ENCODE peak calls at places on chromosome 18, in seven cellular contexts. One of them, this sample, is unnamed.

GRCh38 chr18:3758531-3758930 is 308.6 kb downstream of the TGIF1 start:
- DNase-seq in CD8-positive, alpha-beta T cell: no peak
- DNase-seq in astrocyte of the spinal cord: peak; percentile 65
- DNase-seq in right lobe of liver: no peak
- DNase-seq in left lung: no peak
- DNase-seq in upper lobe of right lung: no peak
- DNase-seq in heart right ventricle: no peak
- DNase-seq in this sample: no peak

GRCh38 chr18:56632070-56633022 is 6.0 kb downstream of the TXNL1 start:
- DNase-seq in astrocyte of the spinal cord: no peak
- DNase-seq in right lobe of liver: no peak
- DNase-seq in left lung: no peak
- DNase-seq in upper lobe of right lung: no peak
- DNase-seq in heart right ventricle: no peak
- DNase-seq in CD8-positive, alpha-beta T cell: no peak
- DNase-seq in this sample: no peak

GRCh38 chr18:711693-712400 is 583 bp downstream of the ENOSF1 start:
- DNase-seq in right lobe of liver: peak; percentile 86
- DNase-seq in CD8-positive, alpha-beta T cell: peak; percentile 75
- DNase-seq in heart right ventricle: peak; percentile 54
- DNase-seq in astrocyte of the spinal cord: peak; percentile 83
- DNase-seq in left lung: peak; percentile 84
- DNase-seq in upper lobe of right lung: peak; percentile 86
- DNase-seq in this sample: peak; percentile 66

GRCh38 chr18:23585007-23585871 is 1.1 kb downstream of the NPC1 start:
- DNase-seq in right lobe of liver: no peak
- DNase-seq in CD8-positive, alpha-beta T cell: peak; percentile 31
- DNase-seq in heart right ventricle: peak; percentile 31
- DNase-seq in left lung: no peak
- DNase-seq in upper lobe of right lung: no peak
- DNase-seq in astrocyte of the spinal cord: peak; percentile 28
- DNase-seq in this sample: no peak

GRCh38 chr18:77015176-77015575 is 117.4 kb downstream of the MBP start:
- DNase-seq in heart right ventricle: no peak
- DNase-seq in upper lobe of right lung: no peak
- DNase-seq in left lung: no peak
- DNase-seq in right lobe of liver: no peak
- DNase-seq in astrocyte of the spinal cord: no peak
- DNase-seq in CD8-positive, alpha-beta T cell: no peak
- DNase-seq in this sample: no peak

GRCh38 chr18:1092228-1092627 is 187.6 kb downstream of the ADCYAP1 start:
- DNase-seq in left lung: no peak
- DNase-seq in upper lobe of right lung: no peak
- DNase-seq in CD8-positive, alpha-beta T cell: no peak
- DNase-seq in astrocyte of the spinal cord: no peak
- DNase-seq in right lobe of liver: no peak
- DNase-seq in heart right ventricle: no peak
- DNase-seq in this sample: no peak

GRCh38 chr18:48720655-48721025 is 181.8 kb downstream of the CTIF start:
- DNase-seq in left lung: no peak
- DNase-seq in astrocyte of the spinal cord: no peak
- DNase-seq in right lobe of liver: no peak
- DNase-seq in heart right ventricle: no peak
- DNase-seq in upper lobe of right lung: no peak
- DNase-seq in CD8-positive, alpha-beta T cell: no peak
- DNase-seq in this sample: no peak

GRCh38 chr18:34857310-34857709 is 147.2 kb downstream of the DTNA start:
- DNase-seq in right lobe of liver: no peak
- DNase-seq in heart right ventricle: no peak
- DNase-seq in left lung: no peak
- DNase-seq in CD8-positive, alpha-beta T cell: no peak
- DNase-seq in upper lobe of right lung: no peak
- DNase-seq in astrocyte of the spinal cord: no peak
- DNase-seq in this sample: no peak

GRCh38 chr18:24417465-24417864 is 9.0 kb upstream of the IMPACT start:
- DNase-seq in right lobe of liver: no peak
- DNase-seq in CD8-positive, alpha-beta T cell: no peak
- DNase-seq in upper lobe of right lung: no peak
- DNase-seq in heart right ventricle: no peak
- DNase-seq in astrocyte of the spinal cord: no peak
- DNase-seq in left lung: no peak
- DNase-seq in this sample: no peak

GRCh38 chr18:72376256-72376655 is 167.9 kb downstream of the CBLN2 start:
- DNase-seq in CD8-positive, alpha-beta T cell: no peak
- DNase-seq in upper lobe of right lung: no peak
- DNase-seq in heart right ventricle: no peak
- DNase-seq in astrocyte of the spinal cord: no peak
- DNase-seq in right lobe of liver: no peak
- DNase-seq in left lung: no peak
- DNase-seq in this sample: no peak

GRCh38 chr18:13605477-13605876 is 120.9 kb downstream of the FAM210A start:
- DNase-seq in astrocyte of the spinal cord: no peak
- DNase-seq in heart right ventricle: no peak
- DNase-seq in CD8-positive, alpha-beta T cell: no peak
- DNase-seq in right lobe of liver: no peak
- DNase-seq in left lung: no peak
- DNase-seq in upper lobe of right lung: no peak
- DNase-seq in this sample: no peak

GRCh38 chr18:76602169-76602568 is 107.1 kb upstream of the ZNF516 start:
- DNase-seq in right lobe of liver: no peak
- DNase-seq in heart right ventricle: no peak
- DNase-seq in upper lobe of right lung: no peak
- DNase-seq in CD8-positive, alpha-beta T cell: no peak
- DNase-seq in astrocyte of the spinal cord: no peak
- DNase-seq in left lung: no peak
- DNase-seq in this sample: no peak

GRCh38 chr18:32607816-32608215 is 137.1 kb upstream of the GAREM1 start:
- DNase-seq in left lung: no peak
- DNase-seq in heart right ventricle: no peak
- DNase-seq in upper lobe of right lung: no peak
- DNase-seq in astrocyte of the spinal cord: no peak
- DNase-seq in CD8-positive, alpha-beta T cell: no peak
- DNase-seq in right lobe of liver: no peak
- DNase-seq in this sample: no peak

GRCh38 chr18:44464401-44465185 is 216.1 kb upstream of the SETBP1 start:
- DNase-seq in astrocyte of the spinal cord: peak; percentile 25
- DNase-seq in upper lobe of right lung: no peak
- DNase-seq in CD8-positive, alpha-beta T cell: no peak
- DNase-seq in left lung: no peak
- DNase-seq in right lobe of liver: no peak
- DNase-seq in heart right ventricle: no peak
- DNase-seq in this sample: no peak

GRCh38 chr18:48597110-48597509 is 58.3 kb downstream of the CTIF start:
- DNase-seq in CD8-positive, alpha-beta T cell: no peak
- DNase-seq in left lung: no peak
- DNase-seq in heart right ventricle: no peak
- DNase-seq in right lobe of liver: no peak
- DNase-seq in upper lobe of right lung: no peak
- DNase-seq in astrocyte of the spinal cord: no peak
- DNase-seq in this sample: no peak

GRCh38 chr18:68796936-68797690 is 767 bp upstream of the CCDC102B start:
- DNase-seq in astrocyte of the spinal cord: peak; percentile 93
- DNase-seq in right lobe of liver: no peak
- DNase-seq in left lung: no peak
- DNase-seq in CD8-positive, alpha-beta T cell: no peak
- DNase-seq in heart right ventricle: peak; percentile 60
- DNase-seq in upper lobe of right lung: no peak
- DNase-seq in this sample: no peak

GRCh38 chr18:69518989-69519388 is 118.3 kb downstream of the DOK6 start:
- DNase-seq in CD8-positive, alpha-beta T cell: no peak
- DNase-seq in heart right ventricle: no peak
- DNase-seq in upper lobe of right lung: no peak
- DNase-seq in astrocyte of the spinal cord: no peak
- DNase-seq in left lung: no peak
- DNase-seq in right lobe of liver: no peak
- DNase-seq in this sample: no peak

GRCh38 chr18:7479756-7480155 is 87.4 kb upstream of the PTPRM start:
- DNase-seq in CD8-positive, alpha-beta T cell: no peak
- DNase-seq in upper lobe of right lung: no peak
- DNase-seq in astrocyte of the spinal cord: no peak
- DNase-seq in left lung: no peak
- DNase-seq in heart right ventricle: no peak
- DNase-seq in right lobe of liver: no peak
- DNase-seq in this sample: no peak

GRCh38 chr18:50306944-50307343 is 19.5 kb upstream of the CXXC1 start:
- DNase-seq in upper lobe of right lung: no peak
- DNase-seq in left lung: no peak
- DNase-seq in CD8-positive, alpha-beta T cell: no peak
- DNase-seq in astrocyte of the spinal cord: peak; percentile 74
- DNase-seq in right lobe of liver: no peak
- DNase-seq in heart right ventricle: no peak
- DNase-seq in this sample: no peak
- H3K4me3 ChIP-seq in upper lobe of right lung: peak overlapping the region; percentile 50
- H3K4me3 ChIP-seq in left lung: no peak overlapping the region
- H3K4me3 ChIP-seq in CD8-positive, alpha-beta T cell: peak overlapping the region; percentile 59
- H3K4me3 ChIP-seq in astrocyte of the spinal cord: no peak overlapping the region
- H3K4me3 ChIP-seq in right lobe of liver: no peak overlapping the region
- H3K4me3 ChIP-seq in heart right ventricle: peak overlapping the region; percentile 57
- H3K4me3 ChIP-seq in this sample: peak overlapping the region; percentile 48

GRCh38 chr18:63320690-63321265 is 1.2 kb upstream of the BCL2 start:
- DNase-seq in astrocyte of the spinal cord: peak; percentile 36
- DNase-seq in left lung: peak; percentile 80
- DNase-seq in right lobe of liver: peak; percentile 74
- DNase-seq in CD8-positive, alpha-beta T cell: peak; percentile 34
- DNase-seq in heart right ventricle: peak; percentile 34
- DNase-seq in upper lobe of right lung: peak; percentile 72
- DNase-seq in this sample: no peak
- H3K4me3 ChIP-seq in astrocyte of the spinal cord: peak overlapping the region; percentile 49
- H3K4me3 ChIP-seq in left lung: peak overlapping the region; percentile 76
- H3K4me3 ChIP-seq in right lobe of liver: peak overlapping the region; percentile 54
- H3K4me3 ChIP-seq in CD8-positive, alpha-beta T cell: peak overlapping the region; percentile 53
- H3K4me3 ChIP-seq in heart right ventricle: peak overlapping the region; percentile 82
- H3K4me3 ChIP-seq in upper lobe of right lung: peak overlapping the region; percentile 84
- H3K4me3 ChIP-seq in this sample: peak overlapping the region; percentile 64

GRCh38 chr18:8707946-8708345 is 2.6 kb downstream of the MTCL1 start:
- DNase-seq in right lobe of liver: no peak
- DNase-seq in astrocyte of the spinal cord: no peak
- DNase-seq in heart right ventricle: no peak
- DNase-seq in upper lobe of right lung: no peak
- DNase-seq in left lung: no peak
- DNase-seq in CD8-positive, alpha-beta T cell: no peak
- DNase-seq in this sample: no peak
- H3K4me3 ChIP-seq in right lobe of liver: no peak overlapping the region
- H3K4me3 ChIP-seq in astrocyte of the spinal cord: peak overlapping the region; percentile 63
- H3K4me3 ChIP-seq in heart right ventricle: no peak overlapping the region
- H3K4me3 ChIP-seq in upper lobe of right lung: no peak overlapping the region
- H3K4me3 ChIP-seq in left lung: no peak overlapping the region
- H3K4me3 ChIP-seq in CD8-positive, alpha-beta T cell: no peak overlapping the region
- H3K4me3 ChIP-seq in this sample: no peak overlapping the region

DNA sequence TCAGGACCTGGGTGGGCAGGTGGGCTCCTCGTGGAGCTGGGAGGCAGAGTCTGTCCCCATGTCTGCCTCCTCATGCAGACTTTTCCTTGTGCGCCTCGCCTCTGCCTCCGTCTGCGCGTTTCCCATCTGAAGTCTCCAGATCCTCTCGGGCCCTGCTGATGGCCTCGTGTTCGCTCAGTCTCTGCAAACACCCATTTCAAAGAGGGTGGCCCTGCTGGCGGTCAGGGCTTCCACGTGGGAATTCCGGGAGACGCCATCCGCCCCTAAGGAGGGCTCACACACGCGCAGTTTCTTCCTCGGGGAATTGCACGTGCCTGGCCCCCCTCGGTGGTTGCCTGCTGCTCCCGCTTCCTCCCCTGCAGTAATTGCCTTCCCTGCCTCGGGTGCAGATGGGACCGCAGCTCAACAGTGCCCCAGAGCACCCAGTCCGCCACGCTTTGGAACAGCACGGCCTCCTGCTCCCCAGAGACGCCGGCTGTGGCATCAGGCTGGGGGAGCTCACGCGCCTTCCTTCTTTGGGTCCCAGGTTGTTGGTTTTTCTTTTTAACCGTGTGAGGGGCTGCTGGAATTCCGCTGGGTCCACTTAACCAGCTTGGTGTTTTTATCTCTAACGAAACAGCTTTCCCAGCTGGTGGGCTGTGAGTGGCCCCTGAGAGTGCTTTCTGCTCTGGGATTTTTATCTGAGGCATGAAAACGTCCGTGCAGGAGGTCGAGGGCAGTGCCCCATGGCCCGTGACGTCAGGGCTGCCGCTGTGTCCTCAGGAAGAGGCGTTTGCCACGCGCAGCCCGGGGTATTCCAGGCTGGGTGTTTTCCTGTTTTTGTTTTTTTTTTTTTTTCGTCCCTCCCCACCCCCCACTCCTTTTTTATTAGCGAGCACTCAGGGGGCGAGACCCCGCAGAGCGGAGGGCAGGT is 16.1 kb downstream of the NFATC1 start:
- DNase-seq in upper lobe of right lung: peak; percentile 55
- DNase-seq in left lung: peak; percentile 59
- DNase-seq in CD8-positive, alpha-beta T cell: no peak
- DNase-seq in heart right ventricle: no peak
- DNase-seq in right lobe of liver: peak; percentile 56
- DNase-seq in astrocyte of the spinal cord: no peak
- DNase-seq in this sample: no peak
- H3K4me3 ChIP-seq in upper lobe of right lung: no peak overlapping the region
- H3K4me3 ChIP-seq in left lung: no peak overlapping the region
- H3K4me3 ChIP-seq in CD8-positive, alpha-beta T cell: no peak overlapping the region
- H3K4me3 ChIP-seq in heart right ventricle: no peak overlapping the region
- H3K4me3 ChIP-seq in right lobe of liver: no peak overlapping the region
- H3K4me3 ChIP-seq in astrocyte of the spinal cord: no peak overlapping the region
- H3K4me3 ChIP-seq in this sample: no peak overlapping the region

DNA sequence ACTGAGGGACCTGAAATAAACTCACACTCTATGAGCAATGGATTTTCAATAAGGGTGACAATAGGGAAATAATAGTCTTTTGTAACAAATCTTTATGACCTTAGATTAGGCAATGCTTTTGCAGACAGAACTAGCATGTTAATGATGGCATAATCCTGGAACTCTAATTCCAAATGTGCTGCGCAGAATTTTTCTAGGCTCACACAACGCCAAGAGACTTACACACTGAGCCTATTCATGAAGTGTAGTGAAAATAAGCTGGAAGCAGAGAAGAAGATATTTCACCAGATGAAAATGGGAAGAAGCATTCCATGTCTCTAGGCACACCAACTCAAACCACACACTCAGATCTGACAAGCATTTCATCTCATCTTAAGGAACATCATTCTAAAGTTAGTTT is 178.5 kb downstream of the L3MBTL4 start:
- DNase-seq in CD8-positive, alpha-beta T cell: no peak
- DNase-seq in heart right ventricle: no peak
- DNase-seq in left lung: no peak
- DNase-seq in upper lobe of right lung: no peak
- DNase-seq in astrocyte of the spinal cord: no peak
- DNase-seq in right lobe of liver: no peak
- DNase-seq in this sample: no peak
- H3K4me3 ChIP-seq in CD8-positive, alpha-beta T cell: no peak overlapping the region
- H3K4me3 ChIP-seq in heart right ventricle: no peak overlapping the region
- H3K4me3 ChIP-seq in left lung: no peak overlapping the region
- H3K4me3 ChIP-seq in upper lobe of right lung: no peak overlapping the region
- H3K4me3 ChIP-seq in astrocyte of the spinal cord: no peak overlapping the region
- H3K4me3 ChIP-seq in right lobe of liver: no peak overlapping the region
- H3K4me3 ChIP-seq in this sample: no peak overlapping the region